ENCODE peak calls at places on chromosomes 4 and X, in five cellular contexts. I is cardiac muscle cell, R is tibial nerve, J is HepG2, B is Caco-2. M is an unnamed sample.
A peak's percentile ranks its signal among the peaks of the same experiment; 100 is the strongest.

GRCh38 chr4:106273831-106274230 is 42.2 kb downstream of the TBCK start:
- DNase-seq in I (no peak), R (no peak), J (no peak), B (no peak), M (peak; percentile 48)

GRCh38 chr4:85029453-85029852 is 63.0 kb upstream of the WDFY3 start:
- DNase-seq in I (no peak), R (no peak), J (no peak), B (no peak), M (no peak)

GRCh38 chrX:123797543-123798447 is 62.1 kb upstream of the XIAP start:
- DNase-seq in I (no peak), R (no peak), J (peak; percentile 66), B (no peak), M (peak; percentile 33)

GRCh38 chrX:155632424-155633100 is 19.8 kb upstream of the TMLHE start:
- DNase-seq in I (no peak), R (no peak), J (no peak), B (no peak), M (no peak)

GRCh38 chr4:139316733-139317132 is 14.5 kb upstream of the NDUFC1 start:
- DNase-seq in I (no peak), R (no peak), J (no peak), B (no peak), M (no peak)

GRCh38 chrX:41406211-41406610 is 40.9 kb upstream of the NYX start:
- DNase-seq in I (no peak), R (no peak), J (no peak), B (no peak), M (peak; percentile 47)

GRCh38 chr4:3009422-3009821 is 46.1 kb downstream of the GRK4 start:
- DNase-seq in I (peak; percentile 16), R (no peak), J (peak; percentile 84), B (no peak), M (peak; percentile 70)

GRCh38 chrX:99266255-99266654 is 1143.8 kb downstream of the PCDH19 start:
- DNase-seq in I (no peak), R (no peak), J (no peak), B (no peak), M (no peak)

GRCh38 chr4:83644677-83645639 is 109.0 kb downstream of the GPAT3 start:
- DNase-seq in I (peak; percentile 63), R (no peak), J (peak; percentile 52), B (no peak), M (peak; percentile 78)

GRCh38 chr4:48388504-48389154 is 47.3 kb downstream of the SLAIN2 start:
- DNase-seq in I (no peak), R (no peak), J (no peak), B (no peak), M (peak; percentile 47)

GRCh38 chr4:104488151-104488550 is 6.5 kb downstream of the CXXC4 start:
- DNase-seq in I (peak; percentile 24), R (no peak), J (no peak), B (no peak), M (no peak)

GRCh38 chrX:24081661-24082154 is 27.0 kb downstream of the EIF2S3 start:
- DNase-seq in I (peak; percentile 38), R (peak; percentile 15), J (peak; percentile 44), B (peak; percentile 81), M (peak; percentile 56)

GRCh38 chr4:26342328-26343040 is 21.7 kb downstream of the RBPJ start:
- DNase-seq in I (peak; percentile 31), R (no peak), J (peak; percentile 9), B (no peak), M (peak; percentile 77)

GRCh38 chr4:71241467-71242401 is 97.1 kb upstream of the SLC4A4 start:
- DNase-seq in I (peak; percentile 73), R (no peak), J (no peak), B (no peak), M (no peak)

GRCh38 chrX:257681-258289 is 23.4 kb upstream of the PLCXD1 start:
- DNase-seq in I (no peak), R (no peak), J (peak; percentile 19), B (no peak), M (no peak)

GRCh38 chr4:3045500-3045850 is 28.9 kb downstream of the HTT-AS start:
- DNase-seq in I (no peak), R (peak; percentile 28), J (no peak), B (no peak), M (no peak)

GRCh38 chr4:170271723-170272122 is 182.0 kb upstream of the AADAT start:
- DNase-seq in I (no peak), R (no peak), J (no peak), B (no peak), M (no peak)

GRCh38 chr4:66571145-66571544 is 900.9 kb upstream of the EPHA5 start:
- DNase-seq in I (no peak), R (no peak), J (no peak), B (no peak), M (no peak)

GRCh38 chr4:103008875-103009729 is 10.4 kb downstream of the SLC9B1 start:
- DNase-seq in I (peak; percentile 69), R (no peak), J (peak; percentile 72), B (no peak), M (peak; percentile 48)

GRCh38 chrX:136028383-136028984 is 43.2 kb downstream of the SLC9A6 start:
- DNase-seq in I (peak; percentile 39), R (no peak), J (peak; percentile 23), B (no peak), M (no peak)

GRCh38 chr4:62470020-62470419 is 1269.9 kb downstream of the ADGRL3 start:
- DNase-seq in I (no peak), R (no peak), J (no peak), B (no peak), M (no peak)

GRCh38 chrX:110803506-110803905 is 7.9 kb upstream of the CHRDL1 start:
- DNase-seq in I (no peak), R (no peak), J (no peak), B (no peak), M (no peak)

GRCh38 chr4:58261526-58261925 is 1151.3 kb upstream of the IGFBP7 start:
- DNase-seq in I (no peak), R (no peak), J (no peak), B (no peak), M (no peak)

GRCh38 chrX:129777218-129777768 is 2.5 kb upstream of the SASH3 start:
- DNase-seq in I (no peak), R (no peak), J (peak; percentile 19), B (no peak), M (no peak)

GRCh38 chr4:151772322-151772721 is 11.5 kb upstream of the GATB start:
- DNase-seq in I (no peak), R (no peak), J (no peak), B (no peak), M (no peak)

GRCh38 chr4:133151301-133151680 is 2.2 kb downstream of the PCDH10 start:
- DNase-seq in I (peak; percentile 39), R (no peak), J (no peak), B (no peak), M (no peak)
- H3K4me3 ChIP-seq in I (peak overlapping the region; percentile 50), R (peak overlapping the region; percentile 58), J (no peak overlapping the region), B (no peak overlapping the region), M (peak overlapping the region; percentile 61)

GRCh38 chr4:176156656-176157055 is 38.7 kb downstream of the SPATA4 start:
- DNase-seq in I (no peak), R (no peak), J (no peak), B (no peak), M (peak; percentile 33)
- TF ChIP-seq CTCF in I (no peak), R (no peak), J (no peak), B (no peak), M (no peak)

GRCh38 chrX:69504626-69505612 is 793 bp downstream of the NALF2 start:
- DNase-seq in I (peak; percentile 36), R (no peak), J (no peak), B (no peak), M (peak; percentile 1)
- H3K4me3 ChIP-seq in I (peak overlapping the region; percentile 45), R (peak overlapping the region; percentile 57), J (peak overlapping the region; percentile 63), B (peak overlapping the region; percentile 63), M (no peak overlapping the region)

DNA sequence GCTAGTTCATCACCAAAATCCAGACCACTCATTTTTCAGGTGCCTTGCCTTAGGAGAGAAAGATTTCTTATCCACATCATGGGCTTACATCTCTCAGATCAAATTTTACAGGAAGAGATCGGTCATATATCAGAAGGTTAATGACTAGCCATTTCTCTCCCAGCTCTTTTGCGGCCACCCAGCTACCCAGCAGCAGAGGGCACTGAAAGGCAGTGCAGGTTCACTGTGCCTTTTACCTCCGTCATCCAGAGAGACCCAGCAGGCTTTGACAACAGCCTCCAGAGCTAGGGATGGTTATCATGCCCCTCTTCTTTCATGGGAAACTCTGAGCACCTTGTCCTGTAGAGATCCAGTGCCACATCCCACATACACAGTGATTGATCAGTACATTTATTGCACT is 384.8 kb downstream of the AFF2 start:
- DNase-seq in I (no peak), R (no peak), J (no peak), B (no peak), M (no peak)
- TF ChIP-seq CTCF in I (no peak), R (no peak), J (no peak), B (no peak), M (no peak)

GRCh38 chr4:145521282-145521681 is 39.6 kb downstream of the SMAD1 start:
- DNase-seq in I (no peak), R (no peak), J (no peak), B (no peak), M (no peak)
- H3K4me3 ChIP-seq in I (no peak overlapping the region), R (no peak overlapping the region), J (no peak overlapping the region), B (no peak overlapping the region), M (no peak overlapping the region)

GRCh38 chrX:131213400-131213799 is 75.7 kb downstream of the IGSF1 start:
- DNase-seq in I (no peak), R (no peak), J (no peak), B (no peak), M (no peak)

GRCh38 chrX:131216828-131217227 is 72.3 kb downstream of the IGSF1 start:
- DNase-seq in I (no peak), R (no peak), J (no peak), B (no peak), M (no peak)

DNA sequence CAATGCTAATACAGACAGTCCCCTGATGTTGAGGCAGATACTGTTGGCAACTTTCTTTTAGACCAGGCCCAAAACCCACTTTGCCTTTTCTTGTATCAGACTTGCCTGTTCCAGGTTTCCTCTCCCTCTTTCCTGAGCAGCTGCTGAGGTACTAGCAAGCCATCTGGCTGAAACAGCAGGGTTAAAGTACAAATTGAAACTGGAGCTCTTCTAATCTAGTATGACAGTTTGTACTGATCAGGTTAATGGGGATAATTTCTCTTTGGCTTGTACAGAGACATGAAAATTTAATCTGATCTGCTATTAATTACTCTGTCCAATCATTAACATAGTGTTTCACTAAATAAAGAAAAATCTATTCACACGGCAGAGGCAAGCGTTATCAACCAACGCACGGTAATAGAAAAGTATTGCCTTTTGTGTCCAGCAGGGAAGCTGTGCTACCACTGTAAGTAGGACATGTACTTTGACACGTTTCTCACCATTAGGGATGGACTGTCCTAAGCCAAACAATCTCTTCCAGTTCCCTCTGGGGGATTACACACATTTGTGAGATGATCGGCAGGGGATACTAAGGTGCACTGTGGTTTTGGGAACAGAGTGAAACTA is 71.1 kb downstream of the IGSF1 start:
- DNase-seq in I (no peak), R (no peak), J (peak; percentile 1), B (no peak), M (no peak)
- TF ChIP-seq CTCF in I (no peak), R (no peak), J (peak; percentile 41), B (no peak), M (no peak)